ENCODE peak calls at places on chromosome 7, in nine cellular contexts. C is progenitor cell of endocrine pancreas; H is activated T-helper 1 cell treated with anti-CD3 and anti-CD28 coated beads, Interleukin-12 subunit alpha, Interleukin-12 subunit beta, Interleukin-2, Interleukin-4 antibody, amounts not matched to agents 30 ng/mL and 10 ng/mL and 1 ng/mL, durations not matched to agents 14 hours and 24 hours and 36 hours; I is midbrain; N is GM04503; E is ELR; V is substantia nigra; D is NCI-H2029; A is germinal center. T is an unnamed sample.

GRCh38 chr7:80735330-80735729 is 96.9 kb downstream of the CD36 start:
- DNase-seq in C (no peak), H (no peak), I (no peak), N (no peak), E (no peak), V (no peak), D (no peak), A (no peak), T (no peak)

GRCh38 chr7:44348300-44348699 is 22.9 kb upstream of the CAMK2B start:
- DNase-seq in C (no peak), H (no peak), I (no peak), N (no peak), E (peak), V (no peak), D (no peak), A (peak), T (no peak)

GRCh38 chr7:151137076-151137611 is 30.4 kb downstream of the GBX1 start:
- DNase-seq in C (no peak), H (no peak), I (no peak), N (no peak), E (no peak), V (no peak), D (no peak), A (no peak), T (no peak)

GRCh38 chr7:2698581-2699288 is 10.7 kb downstream of the AMZ1 start:
- DNase-seq in C (no peak), H (peak), I (no peak), N (no peak), E (no peak), V (no peak), D (peak), A (peak), T (no peak)

GRCh38 chr7:50682079-50682478 is 100.6 kb downstream of the GRB10 start:
- DNase-seq in C (no peak), H (no peak), I (no peak), N (no peak), E (no peak), V (no peak), D (peak), A (no peak), T (no peak)

GRCh38 chr7:81285142-81285871 is 366.5 kb upstream of the SEMA3C start:
- DNase-seq in C (no peak), H (no peak), I (no peak), N (peak), E (peak), V (no peak), D (no peak), A (no peak), T (peak)

GRCh38 chr7:12199363-12199762 is 11.7 kb upstream of the TMEM106B start:
- DNase-seq in C (no peak), H (no peak), I (no peak), N (no peak), E (peak), V (no peak), D (no peak), A (no peak), T (no peak)

GRCh38 chr7:11623093-11623678 is 208.8 kb downstream of the THSD7A start:
- DNase-seq in C (no peak), H (no peak), I (no peak), N (no peak), E (peak), V (no peak), D (no peak), A (no peak), T (no peak)

GRCh38 chr7:88218836-88219605 is 817 bp downstream of the SRI start:
- DNase-seq in C (no peak), H (peak), I (peak), N (no peak), E (peak), V (no peak), D (no peak), A (peak), T (no peak)

GRCh38 chr7:28516390-28517145 is 104.2 kb downstream of the CREB5 start:
- DNase-seq in C (no peak), H (no peak), I (no peak), N (no peak), E (no peak), V (no peak), D (no peak), A (no peak), T (no peak)

GRCh38 chr7:380724-381210 is 90.8 kb downstream of the FOXL3 start:
- DNase-seq in C (no peak), H (no peak), I (no peak), N (no peak), E (no peak), V (no peak), D (no peak), A (no peak), T (no peak)

GRCh38 chr7:16978358-16979244 is 96.8 kb upstream of the AGR3 start:
- DNase-seq in C (no peak), H (no peak), I (no peak), N (peak), E (peak), V (no peak), D (no peak), A (no peak), T (peak)

GRCh38 chr7:44136731-44137130 is 4.4 kb downstream of the MYL7 start:
- DNase-seq in C (no peak), H (no peak), I (no peak), N (no peak), E (no peak), V (no peak), D (no peak), A (no peak), T (no peak)

GRCh38 chr7:55265836-55266235 is 99.3 kb upstream of the LANCL2 start:
- DNase-seq in C (no peak), H (no peak), I (no peak), N (no peak), E (no peak), V (no peak), D (peak), A (no peak), T (no peak)

GRCh38 chr7:116122972-116123595 is 87.3 kb upstream of the TES start:
- DNase-seq in C (no peak), H (no peak), I (peak), N (no peak), E (peak), V (no peak), D (no peak), A (peak), T (no peak)

GRCh38 chr7:98996162-98996552 is 117.8 kb downstream of the TRRAP start:
- DNase-seq in C (no peak), H (no peak), I (no peak), N (no peak), E (no peak), V (no peak), D (no peak), A (no peak), T (no peak)